ENCODE peak calls at places on chromosome 14, in six cellular contexts. One of them, this sample, is unnamed.

GRCh38 chr14:70425349-70425748 is 8.5 kb upstream of the SYNJ2BP start:
- DNase-seq in BE2C: no peak
- DNase-seq in psoas muscle: peak; percentile 76
- DNase-seq in AG04449: no peak
- DNase-seq in fibroblast of the aortic adventitia: no peak
- DNase-seq in neural crest cell: no peak
- DNase-seq in this sample: no peak

GRCh38 chr14:104393898-104394605 is 185.5 kb upstream of the C14orf180 start:
- DNase-seq in BE2C: peak; percentile 87
- DNase-seq in psoas muscle: peak; percentile 75
- DNase-seq in AG04449: no peak
- DNase-seq in fibroblast of the aortic adventitia: no peak
- DNase-seq in neural crest cell: no peak
- DNase-seq in this sample: no peak

GRCh38 chr14:105213396-105213795 is 32.3 kb upstream of the NUDT14 start:
- DNase-seq in BE2C: no peak
- DNase-seq in psoas muscle: no peak
- DNase-seq in AG04449: no peak
- DNase-seq in fibroblast of the aortic adventitia: no peak
- DNase-seq in neural crest cell: no peak
- DNase-seq in this sample: no peak

GRCh38 chr14:104361921-104362681 is 217.5 kb upstream of the C14orf180 start:
- DNase-seq in BE2C: no peak
- DNase-seq in psoas muscle: peak; percentile 38
- DNase-seq in AG04449: no peak
- DNase-seq in fibroblast of the aortic adventitia: no peak
- DNase-seq in neural crest cell: no peak
- DNase-seq in this sample: no peak

GRCh38 chr14:26867171-26867757 is 269.4 kb upstream of the NOVA1 start:
- DNase-seq in BE2C: no peak
- DNase-seq in psoas muscle: no peak
- DNase-seq in AG04449: no peak
- DNase-seq in fibroblast of the aortic adventitia: peak; percentile 51
- DNase-seq in neural crest cell: no peak
- DNase-seq in this sample: no peak

GRCh38 chr14:70785556-70785955 is 23.8 kb downstream of the MAP3K9 start:
- DNase-seq in BE2C: no peak
- DNase-seq in psoas muscle: no peak
- DNase-seq in AG04449: no peak
- DNase-seq in fibroblast of the aortic adventitia: no peak
- DNase-seq in neural crest cell: no peak
- DNase-seq in this sample: no peak

GRCh38 chr14:104367811-104368750 is 211.5 kb upstream of the C14orf180 start:
- DNase-seq in BE2C: peak; percentile 70
- DNase-seq in psoas muscle: peak; percentile 35
- DNase-seq in AG04449: no peak
- DNase-seq in fibroblast of the aortic adventitia: no peak
- DNase-seq in neural crest cell: no peak
- DNase-seq in this sample: no peak

GRCh38 chr14:50943261-50943942 is 881 bp downstream of the PYGL start:
- DNase-seq in BE2C: no peak
- DNase-seq in psoas muscle: peak; percentile 74
- DNase-seq in AG04449: no peak
- DNase-seq in fibroblast of the aortic adventitia: peak; percentile 67
- DNase-seq in neural crest cell: peak; percentile 35
- DNase-seq in this sample: no peak

GRCh38 chr14:76138119-76138757 is 13.5 kb upstream of the GPATCH2L start:
- DNase-seq in BE2C: no peak
- DNase-seq in psoas muscle: no peak
- DNase-seq in AG04449: no peak
- DNase-seq in fibroblast of the aortic adventitia: no peak
- DNase-seq in neural crest cell: no peak
- DNase-seq in this sample: no peak

DNA sequence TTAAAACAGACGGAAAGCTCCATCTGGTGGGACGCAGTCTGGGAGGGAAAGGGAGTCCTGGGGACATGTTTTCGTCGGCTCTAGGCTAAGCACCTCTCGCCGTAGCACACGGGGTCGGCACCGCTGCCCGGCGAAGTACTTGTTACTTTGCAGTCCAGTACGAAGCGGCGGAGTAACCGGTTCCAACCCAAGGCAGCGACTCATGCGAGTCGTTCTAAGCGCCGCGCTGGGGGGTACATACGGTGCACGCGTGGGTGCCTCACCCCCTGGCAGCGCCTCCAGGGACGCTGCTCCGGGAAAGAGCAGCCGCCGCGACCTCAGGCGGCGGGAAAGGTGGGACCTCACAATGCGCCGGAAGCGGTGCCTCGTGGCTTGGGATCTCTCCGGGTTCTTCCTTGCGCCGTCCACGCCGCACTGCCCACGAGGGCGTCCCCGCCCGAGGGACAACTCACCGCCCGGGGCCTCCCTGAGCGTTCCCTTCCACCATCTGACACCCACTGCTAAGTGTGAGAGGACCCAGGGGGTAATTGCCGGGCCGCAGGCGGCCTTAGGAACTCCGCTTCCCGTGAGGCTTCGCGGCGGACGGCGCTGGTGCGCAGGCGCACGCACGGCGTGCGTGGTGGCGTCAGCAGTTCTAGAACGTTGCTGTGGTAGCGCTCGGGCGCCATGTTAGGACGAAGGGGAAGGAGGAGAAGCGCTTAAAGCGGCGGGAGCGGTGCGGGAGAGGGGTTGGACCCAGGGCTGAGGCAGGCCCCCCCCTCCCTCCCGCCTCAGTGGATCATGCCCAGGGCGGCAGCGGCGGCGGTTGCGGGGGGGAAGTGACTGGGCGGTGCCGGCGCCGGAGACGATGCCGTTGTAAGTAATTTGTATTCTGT is at the start of gene PAPOLA:
- DNase-seq in BE2C: peak; percentile 97
- DNase-seq in psoas muscle: peak; percentile 98
- DNase-seq in AG04449: peak; percentile 56
- DNase-seq in fibroblast of the aortic adventitia: peak; percentile 94
- DNase-seq in neural crest cell: peak; percentile 91
- DNase-seq in this sample: peak; percentile 86
- TF ChIP-seq CTCF in BE2C: no peak
- TF ChIP-seq CTCF in psoas muscle: peak; percentile 17
- TF ChIP-seq CTCF in AG04449: peak; percentile 22
- TF ChIP-seq CTCF in fibroblast of the aortic adventitia: no peak
- TF ChIP-seq CTCF in neural crest cell: peak; percentile 38
- TF ChIP-seq CTCF in this sample: no peak

GRCh38 chr14:101889898-101890297 is 74.5 kb upstream of the DYNC1H1 start:
- DNase-seq in BE2C: no peak
- DNase-seq in psoas muscle: no peak
- DNase-seq in AG04449: no peak
- DNase-seq in fibroblast of the aortic adventitia: peak; percentile 33
- DNase-seq in neural crest cell: no peak
- DNase-seq in this sample: no peak
- TF ChIP-seq CTCF in BE2C: peak; percentile 57
- TF ChIP-seq CTCF in psoas muscle: no peak
- TF ChIP-seq CTCF in AG04449: no peak
- TF ChIP-seq CTCF in fibroblast of the aortic adventitia: no peak
- TF ChIP-seq CTCF in neural crest cell: no peak
- TF ChIP-seq CTCF in this sample: peak; percentile 14

DNA sequence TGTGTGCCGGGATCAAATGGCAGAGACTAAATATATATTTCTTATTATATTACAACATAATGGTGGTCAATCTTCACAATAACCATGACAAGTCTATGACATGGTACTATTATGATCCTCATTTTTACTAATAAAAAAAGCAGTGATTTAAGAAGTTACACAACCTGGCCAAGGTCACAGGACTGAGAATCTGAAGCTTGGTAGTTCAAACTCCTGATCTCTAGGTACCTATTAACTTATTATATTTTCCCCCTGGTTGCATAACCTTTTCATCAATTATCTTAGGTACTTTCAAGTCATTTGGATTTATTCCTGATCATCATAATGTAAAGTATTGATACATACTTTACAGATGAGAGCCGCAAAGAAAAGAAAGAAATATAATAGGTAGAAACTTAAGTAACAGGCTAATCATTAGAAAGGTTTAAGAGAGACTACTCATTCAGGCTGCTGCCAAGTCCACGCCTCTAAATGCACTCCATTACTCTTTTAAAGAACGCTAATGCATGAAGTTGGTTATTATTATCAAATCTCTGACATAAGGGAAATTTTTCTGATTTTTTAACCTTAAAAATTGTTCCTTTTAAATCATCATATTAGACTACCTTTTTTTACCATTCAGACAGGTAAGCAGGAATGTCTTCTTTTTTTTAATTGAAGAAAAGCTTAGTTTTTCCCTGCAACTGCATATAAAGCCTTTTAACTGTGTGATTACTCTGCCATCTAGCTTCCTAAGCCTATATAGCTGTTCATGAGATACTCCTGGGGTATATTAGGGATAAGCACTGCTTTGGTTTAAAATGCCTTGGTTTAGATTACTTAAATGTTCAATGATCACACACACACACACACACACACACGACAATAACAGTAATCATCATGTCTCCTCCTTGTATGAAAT is 35.6 kb downstream of the RPS29 start:
- DNase-seq in BE2C: no peak
- DNase-seq in psoas muscle: no peak
- DNase-seq in AG04449: no peak
- DNase-seq in fibroblast of the aortic adventitia: peak; percentile 52
- DNase-seq in neural crest cell: no peak
- DNase-seq in this sample: no peak
- TF ChIP-seq CTCF in BE2C: peak; percentile 24
- TF ChIP-seq CTCF in psoas muscle: no peak
- TF ChIP-seq CTCF in AG04449: no peak
- TF ChIP-seq CTCF in fibroblast of the aortic adventitia: peak; percentile 60
- TF ChIP-seq CTCF in neural crest cell: peak; percentile 57
- TF ChIP-seq CTCF in this sample: peak; percentile 20

GRCh38 chr14:73280903-73281302 is 43.6 kb downstream of the PAPLN start:
- DNase-seq in BE2C: no peak
- DNase-seq in psoas muscle: no peak
- DNase-seq in AG04449: no peak
- DNase-seq in fibroblast of the aortic adventitia: no peak
- DNase-seq in neural crest cell: no peak
- DNase-seq in this sample: no peak
- TF ChIP-seq CTCF in BE2C: no peak
- TF ChIP-seq CTCF in psoas muscle: no peak
- TF ChIP-seq CTCF in AG04449: no peak
- TF ChIP-seq CTCF in fibroblast of the aortic adventitia: no peak
- TF ChIP-seq CTCF in neural crest cell: no peak
- TF ChIP-seq CTCF in this sample: no peak

GRCh38 chr14:93156693-93157369 is 27.9 kb downstream of the MOAP1 start:
- DNase-seq in BE2C: peak; percentile 51
- DNase-seq in psoas muscle: no peak
- DNase-seq in AG04449: no peak
- DNase-seq in fibroblast of the aortic adventitia: no peak
- DNase-seq in neural crest cell: no peak
- DNase-seq in this sample: no peak

GRCh38 chr14:93161411-93161940 is 23.2 kb downstream of the MOAP1 start:
- DNase-seq in BE2C: peak; percentile 59
- DNase-seq in psoas muscle: no peak
- DNase-seq in AG04449: no peak
- DNase-seq in fibroblast of the aortic adventitia: no peak
- DNase-seq in neural crest cell: no peak
- DNase-seq in this sample: no peak

GRCh38 chr14:93163570-93163969 is 21.1 kb downstream of the MOAP1 start:
- DNase-seq in BE2C: no peak
- DNase-seq in psoas muscle: no peak
- DNase-seq in AG04449: no peak
- DNase-seq in fibroblast of the aortic adventitia: no peak
- DNase-seq in neural crest cell: no peak
- DNase-seq in this sample: no peak

GRCh38 chr14:93155667-93156066 is 29.0 kb downstream of the MOAP1 start:
- DNase-seq in BE2C: no peak
- DNase-seq in psoas muscle: no peak
- DNase-seq in AG04449: no peak
- DNase-seq in fibroblast of the aortic adventitia: no peak
- DNase-seq in neural crest cell: no peak
- DNase-seq in this sample: no peak

DNA sequence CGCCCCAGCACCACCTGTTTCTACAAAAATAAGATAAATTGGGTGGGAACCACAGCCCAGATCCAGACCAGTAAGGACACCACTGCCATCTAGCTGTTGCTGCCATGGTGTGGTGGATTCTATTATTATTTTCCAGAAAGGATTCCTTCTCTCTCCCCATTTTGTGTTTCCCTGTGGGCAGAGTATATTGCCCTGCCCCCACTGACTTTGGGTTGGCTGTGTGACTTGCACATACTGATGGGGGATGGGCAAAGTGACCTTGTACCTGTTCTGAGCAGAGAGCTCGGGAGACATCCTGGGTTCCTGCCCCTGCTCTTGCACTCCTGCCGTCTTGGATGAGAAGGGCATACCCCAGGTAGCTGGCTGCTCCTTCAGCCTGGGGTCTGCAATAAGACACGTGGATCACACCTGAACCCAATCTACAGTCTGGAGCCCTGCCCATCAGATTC is 24.3 kb downstream of the MOAP1 start:
- DNase-seq in BE2C: peak; percentile 46
- DNase-seq in psoas muscle: no peak
- DNase-seq in AG04449: no peak
- DNase-seq in fibroblast of the aortic adventitia: peak; percentile 10
- DNase-seq in neural crest cell: no peak
- DNase-seq in this sample: no peak
- TF ChIP-seq CTCF in BE2C: peak; percentile 68
- TF ChIP-seq CTCF in psoas muscle: no peak
- TF ChIP-seq CTCF in AG04449: peak; percentile 37
- TF ChIP-seq CTCF in fibroblast of the aortic adventitia: peak; percentile 58
- TF ChIP-seq CTCF in neural crest cell: peak; percentile 46
- TF ChIP-seq CTCF in this sample: peak; percentile 33

This sample was measured in AG09319.